ENCODE peak calls at places on chromosomes 13 and 19, in seven cellular contexts. C is right atrium auricular region, Y is body of pancreas, M is BJ, N is esophagus squamous epithelium, A is A549, D is thoracic aorta. W is an unnamed sample.

GRCh38 chr13:24627090-24627714 is 53.0 kb upstream of the ATP12A start:
- DNase-seq in A (peak), Y (no peak), N (no peak), C (no peak), D (no peak), M (no peak), W (no peak)

GRCh38 chr13:94209110-94209509 is 270.4 kb downstream of the DCT start:
- DNase-seq in C (no peak), Y (no peak), N (no peak), M (no peak), A (no peak), D (no peak), W (no peak)

GRCh38 chr13:87331178-87331577 is 340.0 kb upstream of the SLITRK5 start:
- DNase-seq in A (no peak), Y (no peak), M (no peak), N (no peak), D (no peak), C (no peak), W (no peak)

GRCh38 chr13:45807520-45808099 is 43.9 kb downstream of the SIAH3 start:
- DNase-seq in A (peak), N (no peak), D (no peak), M (no peak), Y (peak), C (peak), W (peak)

GRCh38 chr19:6516018-6516658 is 14.0 kb upstream of the TUBB4A start:
- DNase-seq in M (peak), D (peak), N (no peak), A (peak), C (peak), Y (peak), W (no peak)

GRCh38 chr13:98397221-98397620 is 179.7 kb downstream of the STK24 start:
- DNase-seq in C (no peak), M (no peak), A (no peak), D (no peak), Y (no peak), N (no peak), W (no peak)

GRCh38 chr13:62110079-62110478 is 694.4 kb upstream of the PCDH20 start:
- DNase-seq in C (no peak), D (no peak), Y (no peak), N (no peak), A (no peak), M (no peak), W (no peak)

GRCh38 chr19:3381701-3382372 is 15.5 kb downstream of the NFIC start:
- DNase-seq in D (no peak), M (no peak), Y (peak), A (no peak), N (no peak), C (no peak), W (no peak)

GRCh38 chr19:15404097-15404779 is 14.6 kb downstream of the AKAP8L start:
- DNase-seq in D (no peak), C (no peak), Y (no peak), M (no peak), A (no peak), N (no peak), W (no peak)

GRCh38 chr13:109998808-109999528 is 212.6 kb upstream of the IRS2 start:
- DNase-seq in N (no peak), A (peak), C (no peak), M (peak), D (no peak), Y (no peak), W (no peak)

GRCh38 chr13:47216176-47216822 is 319.4 kb upstream of the HTR2A start:
- DNase-seq in C (no peak), N (no peak), M (peak), D (no peak), A (no peak), Y (no peak), W (peak)

GRCh38 chr13:34017231-34017630 is 199.3 kb downstream of the RFC3 start:
- DNase-seq in N (no peak), C (no peak), Y (no peak), M (no peak), D (no peak), A (no peak), W (no peak)

GRCh38 chr13:113622791-113623490 is 35.1 kb downstream of the ATP4B start:
- DNase-seq in A (no peak), D (no peak), N (no peak), Y (no peak), M (no peak), C (no peak), W (no peak)

GRCh38 chr13:41054919-41055619 is 6.2 kb upstream of the WBP4 start:
- DNase-seq in Y (no peak), M (no peak), A (peak), D (no peak), C (no peak), N (no peak), W (no peak)
- TF ChIP-seq CTCF in Y (peak), M (peak), A (peak), D (no peak), C (peak), N (no peak), W (peak)

GRCh38 chr19:45866400-45867176 is 2.5 kb downstream of the FOXA3 start:
- DNase-seq in C (no peak), M (no peak), A (no peak), Y (no peak), N (no peak), D (no peak), W (no peak)
- H3K4me3 ChIP-seq in C (no peak), M (no peak), A (no peak), Y (peak), N (no peak), D (no peak), W (no peak)

GRCh38 chr19:56076413-56076998 is 44.6 kb downstream of the ZNF787 start:
- DNase-seq in N (no peak), M (no peak), D (no peak), Y (peak), C (no peak), A (peak), W (peak)

GRCh38 chr19:56083668-56084067 is 37.4 kb downstream of the ZNF787 start:
- DNase-seq in D (no peak), M (no peak), C (no peak), Y (no peak), A (no peak), N (no peak), W (no peak)

GRCh38 chr19:56084835-56085536 is 36.1 kb downstream of the ZNF787 start:
- DNase-seq in Y (no peak), A (no peak), C (no peak), N (no peak), D (no peak), M (no peak), W (no peak)

GRCh38 chr19:56079609-56080008 is 41.5 kb downstream of the ZNF787 start:
- DNase-seq in Y (no peak), N (no peak), D (no peak), M (no peak), A (no peak), C (no peak), W (no peak)

DNA sequence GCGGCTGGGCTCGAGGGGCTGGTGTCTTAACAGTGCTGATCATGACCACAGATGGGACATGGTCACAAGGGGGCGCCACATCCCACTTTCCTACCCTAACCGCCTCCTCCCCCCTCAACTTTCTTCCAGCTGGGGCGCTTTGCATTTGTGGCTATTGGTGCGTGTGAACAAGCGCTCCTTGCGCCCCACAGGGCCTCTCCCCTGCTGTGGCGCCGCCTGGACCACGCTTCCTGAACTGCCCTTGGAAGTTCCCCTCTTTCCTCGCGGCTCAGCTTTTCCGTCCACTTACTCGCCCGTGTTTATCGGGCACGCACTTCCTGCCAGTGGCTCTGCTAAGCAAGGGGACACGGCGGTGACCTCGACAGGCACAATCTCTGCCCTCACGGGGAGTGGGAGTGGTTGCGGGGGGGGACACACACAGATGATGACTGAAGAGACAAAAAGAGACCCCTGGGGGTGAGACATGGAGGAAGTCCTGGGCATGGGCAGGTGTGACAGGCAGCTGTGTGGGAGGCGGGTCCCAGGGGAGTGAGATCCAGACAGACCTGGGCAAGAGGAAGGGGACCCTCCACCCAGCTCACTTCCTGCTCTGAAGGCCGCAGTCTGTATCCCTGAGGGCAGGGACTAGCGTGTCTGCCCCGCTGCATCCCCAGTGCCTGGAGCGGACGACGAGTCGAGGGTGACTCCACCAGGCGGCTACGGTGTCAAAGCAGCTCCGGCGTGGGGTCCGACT is 40.3 kb downstream of the ZNF787 start:
- DNase-seq in N (peak), Y (peak), A (peak), D (no peak), M (no peak), C (peak), W (no peak)
- TF ChIP-seq CTCF in N (peak), Y (peak), A (peak), D (peak), M (peak), C (peak), W (peak)

GRCh38 chr19:43554317-43554895 is 20.9 kb downstream of the XRCC1 start:
- DNase-seq in D (no peak), N (no peak), M (no peak), A (no peak), Y (no peak), C (no peak), W (no peak)

GRCh38 chr19:43553656-43554055 is 20.7 kb downstream of the ZNF575 start:
- DNase-seq in N (no peak), D (no peak), C (no peak), A (no peak), M (no peak), Y (no peak), W (no peak)

GRCh38 chr19:43552616-43553015 is 19.6 kb downstream of the ZNF575 start:
- DNase-seq in D (no peak), A (no peak), C (no peak), M (no peak), Y (no peak), N (no peak), W (no peak)

GRCh38 chr19:43551399-43552197 is 18.6 kb downstream of the ZNF575 start:
- DNase-seq in M (no peak), C (no peak), Y (no peak), N (no peak), D (no peak), A (no peak), W (no peak)

GRCh38 chr19:43552198-43552450 is 19.1 kb downstream of the ZNF575 start:
- DNase-seq in C (no peak), Y (no peak), N (no peak), M (no peak), D (no peak), A (no peak), W (no peak)
- H3K4me3 ChIP-seq in C (no peak), Y (no peak), N (no peak), M (no peak), D (no peak), A (no peak), W (no peak)

GRCh38 chr13:58960909-58961308 is 1202.8 kb downstream of the DIAPH3 start:
- DNase-seq in D (no peak), N (no peak), A (peak), Y (no peak), C (no peak), M (no peak), W (no peak)
- TF ChIP-seq CTCF in D (no peak), N (no peak), A (no peak), Y (no peak), C (peak), M (no peak), W (no peak)

DNA sequence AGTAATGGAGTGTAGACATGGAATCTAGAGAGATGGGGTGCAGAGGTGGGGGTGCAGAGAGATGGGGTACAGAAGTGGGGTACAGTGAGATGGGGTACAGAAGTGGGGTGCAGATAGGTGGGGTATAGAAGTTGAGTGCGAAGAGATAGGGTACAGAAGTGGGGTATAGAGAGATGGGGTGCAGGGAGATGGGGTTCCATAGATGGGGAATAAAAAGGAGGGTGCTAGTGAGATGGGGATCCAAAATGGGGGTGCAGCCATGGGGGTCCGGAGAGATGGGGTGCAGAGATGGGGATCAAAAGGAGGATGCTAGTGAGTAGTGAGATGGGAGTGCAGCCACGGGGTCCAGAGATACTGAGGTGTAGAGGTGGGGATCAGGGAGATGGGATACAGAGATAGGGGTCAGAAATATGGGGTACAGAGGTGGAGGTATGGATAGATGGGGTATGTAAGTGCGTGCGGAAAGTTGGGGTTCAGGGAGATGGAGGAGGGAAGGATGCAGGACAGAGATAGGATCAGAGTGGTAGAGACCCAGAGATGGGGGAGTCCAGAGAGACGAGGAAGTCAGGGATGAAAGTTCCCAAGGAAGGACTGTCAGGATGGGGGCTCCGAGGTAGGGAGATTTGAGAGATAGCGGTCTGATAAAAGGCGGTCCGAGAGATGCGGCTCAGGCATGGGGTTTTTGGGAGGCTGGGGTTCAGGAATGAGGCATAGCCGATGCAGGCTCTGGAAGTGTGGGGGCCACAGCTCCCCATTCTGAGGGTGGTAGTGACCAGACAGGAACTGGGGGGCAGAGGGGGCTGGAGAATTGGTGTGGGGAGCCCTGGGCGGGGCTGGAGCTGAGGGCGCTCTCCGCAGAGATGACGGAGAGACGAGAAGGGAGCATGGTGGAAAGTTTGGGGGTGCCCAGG is 3.4 kb downstream of the PALM3 start:
- DNase-seq in C (no peak), N (no peak), D (no peak), A (no peak), Y (no peak), M (no peak), W (no peak)
- H3K4me3 ChIP-seq in C (no peak), N (peak), D (no peak), A (peak), Y (no peak), M (no peak), W (peak)

GRCh38 chr19:42465827-42466280 is 23.1 kb upstream of the CXCL17 start:
- DNase-seq in D (no peak), N (no peak), M (no peak), A (no peak), C (no peak), Y (no peak), W (no peak)
- TF ChIP-seq CTCF in D (no peak), N (no peak), M (no peak), A (no peak), C (no peak), Y (no peak), W (no peak)

DNA sequence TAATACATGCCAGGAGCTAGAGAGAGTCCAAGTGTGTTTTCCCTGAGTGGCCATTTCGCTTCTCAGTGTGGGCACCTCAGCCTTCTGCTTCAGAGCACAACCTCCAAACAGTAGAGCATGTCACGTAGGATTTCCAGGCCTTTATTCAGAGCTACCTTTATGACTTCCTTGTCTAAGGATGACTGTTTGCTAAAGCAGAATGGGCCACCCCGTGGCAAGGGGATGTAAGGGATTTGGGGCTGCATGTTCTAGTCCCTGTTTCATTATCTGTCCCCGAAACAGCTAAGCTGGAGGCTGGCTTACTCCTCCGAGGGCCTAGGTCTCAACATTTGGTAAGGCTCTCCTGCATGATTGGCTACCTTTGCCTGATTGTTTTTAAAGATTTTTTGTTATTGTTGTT is 6.0 kb downstream of the RNASEH2B start:
- DNase-seq in C (no peak), M (no peak), A (no peak), N (no peak), Y (no peak), D (no peak), W (no peak)
- H3K4me3 ChIP-seq in C (no peak), M (no peak), A (no peak), N (no peak), Y (no peak), D (no peak), W (no peak)

DNA sequence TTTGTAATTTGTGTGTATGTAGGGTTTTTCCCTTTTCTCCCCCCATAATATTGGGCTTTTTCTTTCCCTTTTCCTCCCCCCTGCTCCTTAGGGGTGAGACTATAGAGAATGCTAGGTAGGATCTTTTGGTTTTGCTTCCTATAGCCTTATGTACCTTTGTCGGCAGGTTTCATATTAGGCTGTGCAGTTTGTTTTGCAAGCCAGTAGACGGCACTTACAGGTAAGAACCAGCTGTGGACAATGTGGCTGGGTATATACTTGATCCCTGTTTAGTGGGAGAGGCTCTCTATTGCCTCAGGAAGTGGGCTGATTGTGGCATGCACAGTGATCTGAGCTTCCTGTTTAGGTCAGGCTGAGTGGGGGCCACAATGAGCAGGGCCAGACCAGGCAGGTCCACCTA is 359.2 kb upstream of the OBI1 start:
- DNase-seq in M (no peak), Y (no peak), D (no peak), C (no peak), N (no peak), A (no peak), W (no peak)
- TF ChIP-seq CTCF in M (no peak), Y (no peak), D (no peak), C (no peak), N (no peak), A (no peak), W (no peak)

DNA sequence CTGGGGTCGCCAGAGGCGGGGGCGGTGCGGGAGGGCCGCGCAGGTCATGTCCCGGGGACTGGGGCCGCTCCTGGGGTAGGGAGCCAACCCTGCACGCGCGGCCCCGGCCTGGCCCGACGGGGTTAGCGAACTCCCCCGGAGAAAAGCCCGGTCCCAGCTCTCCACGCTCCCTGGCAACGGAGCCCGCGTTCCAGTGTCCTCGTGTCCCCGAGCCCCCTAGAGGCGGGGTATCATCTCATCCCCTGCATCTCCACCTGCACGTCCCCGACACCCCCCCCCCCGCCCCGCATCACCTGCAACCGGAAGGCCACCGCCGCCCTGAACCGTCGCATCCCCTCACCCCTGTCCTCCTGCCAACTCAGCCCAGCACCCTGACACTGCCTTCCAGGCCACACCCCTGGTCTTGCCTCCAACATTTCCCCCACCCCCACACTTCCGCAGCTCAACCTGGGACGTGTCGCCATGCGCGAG is 2.7 kb downstream of the WDR88 start:
- DNase-seq in C (no peak), M (no peak), Y (no peak), A (no peak), N (no peak), D (no peak), W (no peak)
- H3K4me3 ChIP-seq in C (no peak), M (no peak), Y (no peak), A (no peak), N (no peak), D (no peak), W (no peak)

W was measured in Panc1.